ENCODE peak calls at places on chromosomes 11 and 22, in seven cellular contexts. P is GM06990, W is pancreas, J is fibroblast of mammary gland, U is psoas muscle, L is lower leg skin, K is MCF 10A. A is an unnamed sample.

GRCh38 chr11:820655-821512 is 2.2 kb downstream of the PNPLA2 start:
- DNase-seq in J (peak; percentile 68), K (peak; percentile 91), L (peak; percentile 72), U (peak; percentile 90), P (no peak), W (peak; percentile 81), A (no peak)

GRCh38 chr11:279966-280761 is 2.0 kb downstream of the NLRP6 start:
- DNase-seq in K (no peak), W (peak; percentile 80), U (no peak), L (no peak), J (peak; percentile 9), P (no peak), A (no peak)

GRCh38 chr11:74756571-74756970 is 7.9 kb downstream of the RNF169 start:
- DNase-seq in P (no peak), J (no peak), K (no peak), L (no peak), W (no peak), U (no peak), A (no peak)

GRCh38 chr11:93145381-93145780 is 52.4 kb downstream of the SLC36A4 start:
- DNase-seq in K (no peak), P (no peak), J (no peak), U (no peak), W (no peak), L (no peak), A (no peak)

GRCh38 chr22:48605856-48606255 is 1221.8 kb downstream of the BRD1 start:
- DNase-seq in L (no peak), U (no peak), P (no peak), W (no peak), K (no peak), J (no peak), A (no peak)

GRCh38 chr11:117913736-117914397 is 15.3 kb downstream of the TMPRSS13 start:
- DNase-seq in U (no peak), J (no peak), L (no peak), K (no peak), W (no peak), P (no peak), A (no peak)

GRCh38 chr11:69460540-69461257 is 20.8 kb upstream of the LINC01488 start:
- DNase-seq in W (no peak), U (no peak), J (peak; percentile 97), K (peak; percentile 94), L (no peak), P (no peak), A (no peak)

GRCh38 chr22:32853662-32854061 is 52.2 kb downstream of the TIMP3 start:
- DNase-seq in K (no peak), J (no peak), L (no peak), P (no peak), U (no peak), W (no peak), A (no peak)

GRCh38 chr22:47814474-47814873 is 1052.0 kb downstream of the TBC1D22A start:
- DNase-seq in U (no peak), K (no peak), J (no peak), L (no peak), W (no peak), P (no peak), A (no peak)

GRCh38 chr11:6124245-6124644 is 16.8 kb downstream of the OR56B4 start:
- DNase-seq in L (no peak), W (no peak), J (no peak), P (no peak), U (no peak), K (no peak), A (no peak)

GRCh38 chr11:92528051-92528450 is 303.4 kb downstream of the FAT3 start:
- DNase-seq in L (no peak), P (no peak), U (no peak), K (peak; percentile 43), W (no peak), J (peak; percentile 16), A (no peak)

GRCh38 chr22:38228873-38229740 is 27.3 kb downstream of the MAFF start:
- DNase-seq in W (no peak), P (no peak), L (peak; percentile 79), K (peak; percentile 95), U (peak; percentile 62), J (peak; percentile 74), A (no peak)

GRCh38 chr22:38230916-38231315 is 29.1 kb downstream of the MAFF start:
- DNase-seq in W (no peak), U (no peak), K (no peak), L (no peak), J (no peak), P (no peak), A (no peak)

GRCh38 chr22:38228326-38228872 is 26.6 kb downstream of the MAFF start:
- DNase-seq in L (no peak), J (no peak), K (peak; percentile 52), U (no peak), W (no peak), P (no peak), A (no peak)

GRCh38 chr22:38232196-38232595 is 30.4 kb downstream of the MAFF start:
- DNase-seq in P (no peak), K (no peak), L (no peak), W (no peak), U (no peak), J (no peak), A (no peak)

DNA sequence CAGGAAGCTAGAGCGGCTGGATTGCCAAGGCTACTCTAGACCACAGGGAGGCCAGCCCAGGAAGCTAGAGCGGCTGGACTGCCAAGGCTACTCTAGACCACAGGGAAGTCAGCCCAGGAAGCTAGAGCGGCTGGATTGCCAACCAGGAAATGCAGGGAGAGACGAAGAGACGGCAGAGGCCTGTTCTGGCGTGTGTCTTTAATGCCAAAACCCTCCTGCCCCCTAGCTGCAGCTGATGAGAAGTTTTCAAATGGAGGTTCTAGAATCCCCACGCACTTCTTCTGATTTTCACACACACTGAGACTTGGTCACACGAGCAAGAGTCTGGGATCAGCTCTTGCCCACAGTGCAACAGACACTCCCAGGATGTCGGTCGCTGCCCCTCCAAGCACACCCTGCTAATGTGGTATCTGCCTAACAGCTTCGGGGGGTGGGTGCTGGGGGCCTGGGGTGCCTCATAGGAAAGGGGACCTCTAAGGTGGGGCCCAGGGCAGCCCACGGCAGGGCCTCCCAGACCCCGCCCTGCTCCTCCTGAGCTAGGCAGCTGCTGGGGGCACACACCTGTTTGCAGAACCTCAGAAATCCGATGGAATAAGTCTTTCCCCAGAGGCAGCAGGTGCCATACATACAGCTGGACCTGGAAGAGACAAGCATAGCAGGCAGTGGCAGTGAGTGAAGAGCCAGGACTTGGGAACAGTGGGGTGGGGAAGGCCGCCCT is 28.5 kb downstream of the MAFF start:
- DNase-seq in U (no peak), J (peak; percentile 47), W (no peak), P (no peak), K (peak; percentile 85), L (peak; percentile 60), A (no peak)
- TF ChIP-seq CTCF in U (peak; percentile 21), J (peak; percentile 10), W (no peak), P (peak; percentile 31), K (peak; percentile 53), L (no peak), A (peak; percentile 40)

DNA sequence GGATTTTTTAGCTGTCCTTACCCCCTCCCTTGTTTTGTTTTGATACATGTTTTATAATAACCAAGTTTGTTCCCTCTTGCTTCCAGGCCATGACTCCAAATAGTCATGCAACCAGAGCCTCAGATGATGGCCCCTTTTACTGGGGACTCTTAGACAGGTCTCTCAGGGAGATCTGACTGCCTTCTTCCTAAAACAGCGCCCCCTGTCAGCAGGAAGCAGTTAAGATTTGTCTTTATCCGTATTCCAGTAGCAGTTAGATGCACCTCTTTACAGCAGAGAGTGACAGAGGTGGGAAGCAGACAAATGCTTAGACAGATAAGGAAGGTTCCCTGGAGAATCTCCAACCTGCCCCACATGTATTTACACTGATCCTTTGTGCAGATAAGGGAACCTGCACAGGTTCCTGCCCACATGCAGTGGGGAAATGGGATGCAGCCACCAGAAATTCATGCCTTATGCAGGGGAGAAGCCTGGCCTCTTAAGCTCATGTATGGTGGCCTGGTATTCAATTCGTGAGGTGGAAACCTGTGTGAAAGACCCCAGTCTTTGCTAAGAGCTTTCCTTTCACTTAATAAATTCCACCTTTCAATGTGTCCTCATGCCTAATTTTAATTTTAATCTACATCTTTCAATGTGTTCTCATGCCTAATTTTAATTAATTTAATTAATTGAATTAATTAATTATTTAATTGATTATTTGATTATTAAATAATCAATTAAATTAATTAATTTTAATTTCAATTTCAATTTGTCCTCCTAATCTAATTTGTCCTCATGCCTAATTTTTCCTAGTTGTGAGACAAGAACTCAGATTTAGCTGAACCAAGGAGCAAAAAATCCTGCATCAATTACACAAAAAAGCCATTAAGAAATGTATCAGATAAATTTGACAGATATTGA is 11.5 kb upstream of the GLYAT start:
- DNase-seq in K (no peak), P (no peak), L (no peak), U (no peak), J (no peak), W (no peak), A (no peak)
- TF ChIP-seq CTCF in K (no peak), P (peak; percentile 29), L (no peak), U (no peak), J (peak; percentile 11), W (no peak), A (peak; percentile 7)

GRCh38 chr22:20549232-20549841 is 41.9 kb downstream of the MED15 start:
- DNase-seq in P (no peak), J (peak; percentile 51), U (peak; percentile 32), K (no peak), W (no peak), L (no peak), A (no peak)

GRCh38 chr22:20550057-20550817 is 42.8 kb downstream of the MED15 start:
- DNase-seq in U (no peak), K (no peak), L (no peak), P (no peak), J (peak; percentile 48), W (no peak), A (no peak)

GRCh38 chr22:20547029-20547428 is 39.6 kb downstream of the MED15 start:
- DNase-seq in W (no peak), U (no peak), J (no peak), L (no peak), P (no peak), K (no peak), A (no peak)

GRCh38 chr22:20546541-20546950 is 39.1 kb downstream of the MED15 start:
- DNase-seq in J (no peak), P (no peak), K (no peak), L (no peak), W (no peak), U (no peak), A (no peak)

GRCh38 chr22:20548806-20549205 is 41.4 kb downstream of the MED15 start:
- DNase-seq in L (no peak), P (no peak), J (no peak), W (no peak), K (no peak), U (no peak), A (no peak)
- TF ChIP-seq CTCF in L (no peak), P (no peak), J (no peak), W (no peak), K (no peak), U (no peak), A (no peak)

DNA sequence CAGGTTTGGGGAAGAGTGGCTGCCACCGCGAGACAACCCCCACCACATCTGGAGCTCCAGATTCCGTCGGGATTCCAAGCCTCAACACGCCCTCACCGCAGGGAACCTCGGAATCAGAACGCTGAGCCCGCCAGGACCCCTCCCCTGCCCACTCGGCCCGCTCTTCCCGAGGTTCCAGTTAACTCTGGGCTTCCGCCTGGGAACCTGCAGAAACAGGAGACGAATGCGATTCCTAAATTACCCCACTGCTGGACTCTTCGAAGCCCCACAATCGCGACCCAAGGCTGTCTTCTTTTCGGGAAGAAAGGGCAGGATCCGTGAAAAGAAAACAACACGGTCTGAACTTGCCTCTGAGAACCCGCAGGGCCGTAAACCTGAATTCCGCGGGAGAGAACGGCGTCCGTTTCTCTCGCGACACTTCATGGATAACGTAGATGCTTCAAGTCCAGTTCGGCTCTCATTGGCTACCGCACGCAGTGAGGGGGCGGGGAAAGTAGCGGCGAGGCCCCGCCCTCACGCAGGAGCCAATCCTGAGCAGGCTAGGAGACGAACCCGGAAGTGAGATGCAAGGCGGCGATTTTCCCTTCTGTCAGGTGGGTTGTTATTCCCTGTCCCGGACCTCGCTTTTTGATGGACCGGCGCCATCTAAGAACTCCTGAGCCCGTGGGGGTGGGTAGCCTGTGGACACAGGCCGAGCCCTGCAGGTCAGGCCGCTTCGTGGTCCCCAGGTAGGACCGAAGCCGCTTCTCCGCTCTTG is at the start of the genes ANKRD49 and MRE11:
- DNase-seq in U (peak; percentile 95), J (peak; percentile 97), K (peak; percentile 98), W (peak; percentile 92), L (peak; percentile 98), P (peak; percentile 99), A (peak; percentile 99)
- TF ChIP-seq CTCF in U (no peak), J (no peak), K (no peak), W (no peak), L (no peak), P (no peak), A (no peak)